ENCODE peak calls at places on chromosomes 7 and 10, in six cellular contexts. P is IMR-90, Y is mesendoderm, X is H9, I is H1, L is mesenchymal stem cell. F is an unnamed sample.

GRCh38 chr10:115001506-115002381 is 63.7 kb downstream of the TRUB1 start:
- DNase-seq in I (no peak), X (no peak), Y (no peak), L (peak), P (peak), F (no peak)

GRCh38 chr10:59337254-59337653 is 25.1 kb downstream of the FAM13C start:
- DNase-seq in L (peak), X (no peak), I (no peak), P (peak), Y (no peak), F (no peak)

GRCh38 chr10:24622781-24623301 is 100.8 kb downstream of the ARHGAP21 start:
- DNase-seq in Y (no peak), L (peak), I (no peak), P (peak), X (no peak), F (no peak)

GRCh38 chr7:155395176-155395797 is 62.6 kb upstream of the EN2 start:
- DNase-seq in P (no peak), L (no peak), X (no peak), I (no peak), Y (no peak), F (no peak)

GRCh38 chr7:22660732-22661131 is 66.3 kb upstream of the IL6 start:
- DNase-seq in Y (peak), L (no peak), P (no peak), I (no peak), X (peak), F (no peak)

GRCh38 chr10:128068398-128069285 is 57.6 kb downstream of the MKI67 start:
- DNase-seq in X (no peak), Y (no peak), I (no peak), L (no peak), P (no peak), F (no peak)

GRCh38 chr10:129758591-129759021 is 205.5 kb downstream of the EBF3 start:
- DNase-seq in I (no peak), P (no peak), Y (no peak), X (peak), L (no peak), F (no peak)

GRCh38 chr10:61904711-61905445 is 3.4 kb downstream of the ARID5B start:
- DNase-seq in P (peak), L (peak), I (no peak), X (no peak), Y (peak), F (no peak)

GRCh38 chr10:128848807-128849206 is 618.2 kb upstream of the MGMT start:
- DNase-seq in L (no peak), P (no peak), X (no peak), I (no peak), Y (no peak), F (no peak)

GRCh38 chr10:88196298-88196697 is 332.9 kb downstream of the PTEN start:
- DNase-seq in X (no peak), Y (no peak), L (no peak), I (no peak), P (no peak), F (no peak)

GRCh38 chr7:53996856-53997255 is 545.3 kb upstream of the VSTM2A start:
- DNase-seq in I (no peak), P (no peak), X (no peak), Y (no peak), L (no peak), F (no peak)

GRCh38 chr10:54614062-54614461 is 187.0 kb downstream of the PCDH15 start:
- DNase-seq in X (no peak), I (no peak), L (no peak), Y (no peak), P (no peak), F (no peak)

GRCh38 chr10:80137031-80137712 is 4.6 kb downstream of the PLAC9 start:
- DNase-seq in L (no peak), Y (no peak), X (no peak), I (no peak), P (peak), F (no peak)

GRCh38 chr7:142583424-142583823 is 165.8 kb upstream of the PRSS1 start:
- DNase-seq in I (no peak), Y (peak), X (no peak), L (peak), P (peak), F (no peak)

GRCh38 chr10:47452495-47453434 is 31.1 kb downstream of the ANXA8 start:
- DNase-seq in Y (peak), L (no peak), X (peak), P (no peak), I (no peak), F (no peak)

DNA sequence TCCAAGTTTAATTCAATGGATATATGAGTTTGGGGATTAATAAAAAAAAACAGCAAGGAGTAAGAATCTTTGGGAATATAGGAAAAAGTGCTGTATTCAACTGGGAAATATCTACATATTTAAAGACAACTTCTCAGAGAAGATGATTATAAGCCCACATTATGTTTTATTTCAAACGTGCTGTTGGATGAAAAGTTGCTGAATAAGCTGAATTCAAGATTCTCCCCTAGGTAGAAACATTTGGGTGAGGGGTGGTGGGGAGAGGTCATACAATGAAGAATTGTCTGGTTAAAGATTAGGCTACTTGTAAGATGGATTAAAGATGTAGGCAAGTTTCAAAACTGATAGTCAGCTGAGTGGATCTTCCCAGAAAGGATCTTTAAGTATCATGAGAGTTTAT is 1135.3 kb downstream of the CNTNAP2 start:
- DNase-seq in I (no peak), L (no peak), Y (no peak), P (no peak), X (no peak), F (no peak)
- H2BK15ac ChIP-seq in I (no peak), L (no peak), Y (no peak), P (no peak), X (no peak), F (no peak)

GRCh38 chr7:42055171-42055570 is 181.8 kb downstream of the GLI3 start:
- DNase-seq in L (no peak), Y (no peak), X (no peak), P (no peak), I (no peak), F (no peak)
- H3K23ac ChIP-seq in L (peak), Y (no peak), X (no peak), P (no peak), I (no peak), F (no peak)

GRCh38 chr10:132138133-132138532 is 48.6 kb upstream of the DPYSL4 start:
- DNase-seq in X (no peak), L (no peak), P (no peak), Y (no peak), I (no peak), F (no peak)
- H2BK15ac ChIP-seq in X (no peak), L (no peak), P (no peak), Y (no peak), I (no peak), F (no peak)

DNA sequence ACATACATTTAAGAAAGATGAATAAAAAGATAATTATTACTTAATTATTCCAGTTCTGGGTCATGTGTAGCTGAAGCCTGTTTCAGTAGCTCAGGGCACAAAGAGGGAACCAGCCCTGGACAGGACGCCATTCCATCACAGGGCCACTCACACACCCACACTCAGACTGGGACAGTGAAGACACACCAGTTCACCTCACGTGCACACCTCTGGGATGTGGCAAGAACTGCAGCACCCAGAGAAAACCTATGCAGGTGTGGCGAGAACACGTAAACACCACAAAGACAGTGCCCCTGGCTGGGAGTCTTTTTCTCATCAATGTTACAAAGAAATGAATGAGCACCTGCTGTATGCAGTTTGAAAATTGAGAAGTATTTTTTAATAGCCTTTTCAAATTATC is 1.6 kb upstream of the IDI1 start:
- DNase-seq in P (no peak), X (peak), Y (peak), L (peak), I (no peak), F (no peak)
- H3K23ac ChIP-seq in P (peak), X (no peak), Y (no peak), L (peak), I (no peak), F (no peak)

DNA sequence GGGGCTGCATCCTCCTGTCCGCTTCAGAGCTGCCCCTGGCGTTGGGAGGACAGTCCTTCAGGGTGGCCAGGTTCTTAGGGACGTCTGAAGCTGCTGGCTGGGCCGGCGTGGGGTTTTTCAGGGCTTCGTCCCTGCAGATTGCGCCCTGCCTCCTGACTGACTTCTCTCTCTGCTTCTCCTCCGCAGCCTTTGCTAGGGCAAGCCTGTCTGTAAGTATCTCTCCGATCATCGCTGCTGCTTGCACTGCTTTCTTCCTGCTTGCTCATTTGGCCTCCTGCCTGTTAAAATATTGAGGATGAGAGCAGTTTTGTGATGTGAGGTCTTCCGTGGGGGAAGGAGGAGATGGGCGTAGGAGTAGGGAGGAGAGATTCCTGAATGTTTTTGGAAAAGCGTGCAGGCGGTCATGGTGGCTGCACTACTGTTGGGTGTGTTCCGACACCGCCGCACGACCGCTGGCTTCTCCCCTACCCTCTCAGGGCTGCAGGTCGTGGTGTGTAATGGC is 25.3 kb downstream of the PFKFB3 start:
- DNase-seq in L (no peak), X (no peak), I (no peak), P (peak), Y (no peak), F (no peak)
- H2BK15ac ChIP-seq in L (no peak), X (no peak), I (no peak), P (no peak), Y (no peak), F (no peak)

DNA sequence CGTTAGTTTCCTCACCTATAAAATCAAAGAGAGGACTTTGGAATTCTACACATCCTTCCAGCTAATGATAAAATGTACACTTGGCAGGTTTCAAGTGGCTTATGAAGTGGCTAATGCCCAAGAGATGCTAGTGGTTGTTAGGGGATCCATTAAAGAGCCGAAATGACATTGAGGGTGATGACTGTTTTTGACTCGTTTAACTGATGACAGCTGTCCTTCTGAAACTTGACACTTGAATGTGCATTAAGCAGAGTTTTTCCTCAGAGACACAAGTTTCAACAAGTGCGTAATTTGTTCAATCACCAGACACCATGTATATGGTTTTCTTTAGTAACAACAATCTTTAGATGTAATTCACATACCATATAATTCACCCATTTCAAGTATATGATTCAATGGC is 1.6 kb upstream of the PRF1 start:
- DNase-seq in I (no peak), Y (no peak), L (no peak), P (no peak), X (no peak), F (no peak)
- H3K23ac ChIP-seq in I (no peak), Y (no peak), L (no peak), P (no peak), X (no peak), F (no peak)

DNA sequence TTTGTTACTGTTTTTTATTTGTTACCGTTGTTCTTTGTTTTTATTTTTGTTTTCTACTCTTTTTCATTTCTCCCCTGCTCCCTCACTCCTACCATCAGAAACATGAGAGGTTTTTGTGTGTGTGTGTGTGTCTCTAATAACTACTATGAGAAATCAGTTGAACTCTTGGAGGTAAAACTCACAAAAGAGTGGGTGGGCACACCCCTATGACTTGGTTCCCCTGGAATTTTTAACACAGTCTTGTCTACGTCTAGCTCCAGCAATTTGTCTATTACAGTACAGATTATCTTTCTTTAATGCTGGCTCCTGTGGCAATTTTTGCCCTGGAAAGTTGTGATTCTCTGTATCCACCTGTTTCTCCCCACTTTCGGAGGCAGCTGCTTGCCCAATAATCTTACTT is 56.2 kb downstream of the AOAH start:
- DNase-seq in Y (no peak), L (no peak), P (peak), I (no peak), X (no peak), F (no peak)
- H2BK15ac ChIP-seq in Y (peak), L (no peak), P (no peak), I (no peak), X (no peak), F (no peak)

GRCh38 chr7:30117886-30118285 is 16.9 kb upstream of the MTURN start:
- DNase-seq in P (no peak), Y (no peak), X (no peak), I (no peak), L (no peak), F (no peak)

GRCh38 chr7:30114536-30115258 is 20.1 kb upstream of the MTURN start:
- DNase-seq in X (no peak), L (no peak), I (no peak), P (no peak), Y (no peak), F (no peak)

GRCh38 chr7:30116771-30117170 is 18.0 kb upstream of the MTURN start:
- DNase-seq in L (no peak), Y (peak), I (no peak), P (no peak), X (no peak), F (no peak)

GRCh38 chr7:30113144-30113543 is 21.6 kb upstream of the MTURN start:
- DNase-seq in I (no peak), X (no peak), P (no peak), L (no peak), Y (no peak), F (no peak)

GRCh38 chr7:30115709-30116297 is 19.0 kb upstream of the MTURN start:
- DNase-seq in L (no peak), X (no peak), Y (peak), P (no peak), I (no peak), F (no peak)
- H3K23ac ChIP-seq in L (no peak), X (no peak), Y (no peak), P (no peak), I (no peak), F (no peak)

F was measured in neuronal stem cell.